ENCODE peak calls at places on chromosomes 3 and 15, in seven cellular contexts. T is fibroblast of the aortic adventitia, H is AG09309, D is endothelial cell of umbilical vein, S is A549, A is astrocyte of the spinal cord, M is transverse colon. U is an unnamed sample.

GRCh38 chr15:101026686-101027272 is 107.6 kb downstream of the LRRK1 start:
- DNase-seq in T (no peak), H (no peak), D (no peak), S (no peak), A (no peak), M (peak; percentile 4), U (no peak)

GRCh38 chr3:18446067-18446793 is 21.1 kb upstream of the SATB1 start:
- DNase-seq in T (no peak), H (no peak), D (no peak), S (no peak), A (no peak), M (no peak), U (no peak)

GRCh38 chr3:66378256-66378655 is 122.6 kb downstream of the LRIG1 start:
- DNase-seq in T (peak; percentile 13), H (no peak), D (peak; percentile 49), S (peak; percentile 14), A (no peak), M (no peak), U (no peak)

GRCh38 chr15:66388057-66388363 is 1.3 kb downstream of the MAP2K1 start:
- DNase-seq in T (no peak), H (no peak), D (no peak), S (no peak), A (no peak), M (no peak), U (no peak)

GRCh38 chr15:90641581-90642463 is 75.3 kb upstream of the BLM start:
- DNase-seq in T (no peak), H (no peak), D (no peak), S (no peak), A (no peak), M (no peak), U (no peak)

GRCh38 chr3:4953119-4953518 is 26.1 kb upstream of the BHLHE40 start:
- DNase-seq in T (no peak), H (no peak), D (no peak), S (no peak), A (peak; percentile 60), M (no peak), U (no peak)

GRCh38 chr3:43782541-43782940 is 91.8 kb downstream of the ABHD5 start:
- DNase-seq in T (no peak), H (no peak), D (no peak), S (no peak), A (no peak), M (no peak), U (no peak)

GRCh38 chr15:100254694-100255093 is 87.1 kb downstream of the ADAMTS17 start:
- DNase-seq in T (no peak), H (no peak), D (no peak), S (no peak), A (no peak), M (no peak), U (no peak)

GRCh38 chr15:36567445-36567844 is 12.0 kb upstream of the CDIN1 start:
- DNase-seq in T (no peak), H (no peak), D (no peak), S (no peak), A (no peak), M (no peak), U (no peak)

GRCh38 chr15:66482539-66482938 is 15.0 kb downstream of the SNAPC5 start:
- DNase-seq in T (no peak), H (no peak), D (no peak), S (no peak), A (no peak), M (no peak), U (no peak)

GRCh38 chr15:60006203-60006782 is 2.2 kb downstream of the FOXB1 start:
- DNase-seq in T (peak; percentile 21), H (no peak), D (peak; percentile 22), S (no peak), A (no peak), M (peak; percentile 35), U (peak; percentile 72)
- H3K4me3 ChIP-seq in T (peak overlapping the region; percentile 42), H (peak overlapping the region; percentile 47), D (peak overlapping the region; percentile 19), S (peak overlapping the region; percentile 47), A (peak overlapping the region; percentile 41), M (peak overlapping the region; percentile 32), U (peak overlapping the region; percentile 63)

GRCh38 chr3:42228796-42229195 is 37.2 kb downstream of the CCK start:
- DNase-seq in T (peak; percentile 14), H (no peak), D (no peak), S (peak; percentile 21), A (no peak), M (no peak), U (no peak)
- TF ChIP-seq CTCF in T (no peak), H (peak; percentile 19), D (no peak), S (peak; percentile 38), A (peak; percentile 42), M (no peak), U (peak; percentile 20)

DNA sequence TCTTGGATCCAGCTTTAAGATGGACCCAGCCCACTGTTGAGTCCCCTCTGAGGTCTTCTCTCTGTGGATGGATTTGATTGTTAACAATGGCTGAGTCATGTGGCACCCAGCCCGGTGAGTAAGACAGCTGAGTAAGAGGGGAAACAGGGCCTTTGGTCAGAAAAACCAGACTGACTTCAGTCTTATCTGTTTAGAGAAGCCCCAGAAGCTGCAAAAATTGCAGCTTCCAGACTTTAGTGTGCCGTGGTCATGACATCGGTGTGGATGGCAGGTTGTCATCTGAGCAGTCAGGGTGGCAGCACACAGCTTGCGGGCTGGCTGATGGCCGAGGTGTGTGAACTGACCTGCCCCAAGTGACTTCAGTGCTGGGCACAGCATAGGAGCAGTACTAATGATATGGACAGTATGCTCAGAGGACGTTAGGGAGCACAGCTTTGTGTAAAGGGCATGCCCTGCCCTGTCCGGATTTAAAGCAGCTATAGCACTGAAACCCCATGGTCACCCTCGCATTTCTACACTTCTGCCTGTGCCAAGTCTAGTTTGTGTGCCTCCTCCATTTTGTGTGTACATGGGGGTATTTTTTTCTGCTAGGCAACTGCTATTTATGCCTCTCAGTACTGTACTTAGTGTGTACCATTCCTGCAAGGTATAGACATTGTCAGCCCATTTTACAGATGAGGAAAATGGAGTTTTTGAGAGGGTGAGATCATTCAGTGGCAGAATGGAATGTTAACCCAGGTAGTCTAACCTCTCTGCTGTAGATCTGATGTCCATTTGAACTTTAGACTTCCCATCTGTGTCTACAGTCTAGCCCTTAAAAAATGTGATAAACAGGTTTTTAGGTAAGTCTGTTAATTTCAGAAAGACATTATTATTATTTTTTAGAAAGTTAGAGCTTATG is 44.4 kb downstream of the FLNB start:
- DNase-seq in T (peak; percentile 98), H (peak; percentile 85), D (peak; percentile 98), S (peak; percentile 85), A (peak; percentile 98), M (peak; percentile 78), U (peak; percentile 96)
- H3K4me3 ChIP-seq in T (peak overlapping the region; percentile 40), H (no peak overlapping the region), D (no peak overlapping the region), S (peak overlapping the region; percentile 15), A (no peak overlapping the region), M (no peak overlapping the region), U (no peak overlapping the region)

DNA sequence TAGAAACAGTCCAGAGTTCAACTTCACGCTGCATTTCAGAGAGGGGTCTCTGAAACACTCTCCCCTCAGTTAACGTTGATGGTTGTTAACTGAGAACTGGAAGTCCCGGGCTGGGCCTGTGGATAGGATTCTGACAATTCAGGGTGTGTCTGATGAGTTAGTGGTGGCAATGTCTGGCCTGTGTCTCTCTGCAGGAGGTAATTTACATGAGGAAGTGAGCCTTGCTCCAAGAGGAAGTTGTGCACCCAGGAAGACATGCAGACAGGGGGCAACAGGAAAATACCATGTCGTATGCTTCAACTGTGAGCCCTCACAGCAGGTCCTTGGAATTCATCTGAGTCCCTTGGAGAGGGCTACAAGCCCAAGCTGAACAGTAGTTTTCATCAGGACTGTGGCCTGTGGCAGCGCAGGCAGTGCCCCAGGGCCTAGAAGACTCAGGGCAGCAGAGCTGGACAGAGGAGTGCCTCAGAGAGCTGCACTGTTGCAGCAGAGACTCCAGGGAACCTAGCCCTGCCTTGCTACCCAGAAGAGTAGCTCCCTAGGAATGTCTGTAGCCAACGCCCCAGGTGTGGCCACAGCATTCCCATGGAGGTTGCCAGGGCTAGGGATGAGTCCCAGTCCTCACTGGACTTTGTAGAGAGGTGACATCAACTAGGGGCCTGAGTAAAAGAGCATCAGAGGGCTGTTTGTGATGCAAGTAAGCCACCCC is 104.6 kb upstream of the SELENOK start:
- DNase-seq in T (no peak), H (no peak), D (no peak), S (peak; percentile 38), A (no peak), M (peak; percentile 10), U (no peak)
- TF ChIP-seq CTCF in T (no peak), H (no peak), D (no peak), S (no peak), A (no peak), M (no peak), U (no peak)

DNA sequence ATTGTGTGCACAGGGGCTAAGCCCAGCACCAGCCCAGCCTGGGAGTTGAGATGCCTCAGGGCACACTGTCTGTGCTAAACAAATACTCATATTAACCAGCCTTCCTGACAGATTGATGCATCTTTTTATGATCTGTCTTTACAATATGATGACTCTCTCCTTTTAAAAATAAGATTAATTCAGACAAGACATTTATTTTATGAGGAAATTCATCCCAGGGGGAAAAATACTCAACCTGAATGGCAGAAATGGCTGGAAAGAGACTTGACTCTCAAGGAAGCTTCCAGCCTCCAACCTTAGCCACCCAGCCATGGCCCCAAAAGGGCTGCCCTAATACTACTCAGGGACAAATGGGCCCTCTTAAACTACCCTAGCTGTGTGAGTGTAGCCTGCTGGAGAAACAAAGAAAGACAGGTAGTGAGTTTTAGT is 46.9 kb downstream of the NOX5 start:
- DNase-seq in T (no peak), H (no peak), D (no peak), S (no peak), A (no peak), M (no peak), U (no peak)
- H3K4me3 ChIP-seq in T (no peak overlapping the region), H (no peak overlapping the region), D (no peak overlapping the region), S (no peak overlapping the region), A (no peak overlapping the region), M (no peak overlapping the region), U (no peak overlapping the region)

GRCh38 chr3:24472358-24472757 is 22.3 kb downstream of the THRB start:
- DNase-seq in T (no peak), H (no peak), D (no peak), S (no peak), A (no peak), M (no peak), U (no peak)
- TF ChIP-seq CTCF in T (no peak), H (no peak), D (no peak), S (no peak), A (no peak), M (no peak), U (no peak)

U was measured in fibroblast of villous mesenchyme.